ENCODE peak calls at places on chromosomes 11 and 22, in seven cellular contexts. W is DMS153; F is activated naive CD4-positive, alpha-beta T cell treated with anti-CD3 and anti-CD28 coated beads, Interleukin-2, amount 50 U/mL, for 72 hours; L is choroid plexus epithelial cell; P is skeletal muscle cell; H is RWPE1; M is left ventricle myocardium inferior. R is an unnamed sample.

GRCh38 chr11:34651551-34651950 is 30.7 kb downstream of the EHF start:
- DNase-seq in W (no peak), F (no peak), L (no peak), P (no peak), H (no peak), M (no peak), R (no peak)

GRCh38 chr11:2261436-2262230 is 8.8 kb downstream of the ASCL2 start:
- DNase-seq in W (no peak), F (no peak), L (no peak), P (no peak), H (no peak), M (no peak), R (no peak)

GRCh38 chr11:35771722-35772121 is 109.1 kb downstream of the TRIM44 start:
- DNase-seq in W (no peak), F (no peak), L (no peak), P (no peak), H (no peak), M (no peak), R (no peak)

GRCh38 chr22:29483254-29483653 is 3.2 kb downstream of the NEFH start:
- DNase-seq in W (no peak), F (no peak), L (no peak), P (no peak), H (no peak), M (no peak), R (no peak)

GRCh38 chr11:9405721-9406120 is 21.3 kb downstream of the IPO7 start:
- DNase-seq in W (no peak), F (no peak), L (no peak), P (no peak), H (no peak), M (no peak), R (no peak)

GRCh38 chr11:315516-315994 is 1.7 kb downstream of the IFITM1 start:
- DNase-seq in W (no peak), F (no peak), L (no peak), P (no peak), H (no peak), M (peak), R (no peak)

GRCh38 chr11:86435711-86436110 is 61.0 kb downstream of the CCDC81 start:
- DNase-seq in W (no peak), F (no peak), L (no peak), P (no peak), H (no peak), M (no peak), R (no peak)

GRCh38 chr11:77087723-77088225 is 14.9 kb upstream of the OMP start:
- DNase-seq in W (no peak), F (no peak), L (no peak), P (no peak), H (no peak), M (no peak), R (no peak)

GRCh38 chr22:30697975-30698374 is 3.3 kb downstream of the OSBP2 start:
- DNase-seq in W (no peak), F (no peak), L (no peak), P (no peak), H (no peak), M (no peak), R (no peak)

GRCh38 chr11:1752907-1753425 is 2.6 kb upstream of the IFITM10 start:
- DNase-seq in W (no peak), F (no peak), L (no peak), P (no peak), H (no peak), M (no peak), R (no peak)

GRCh38 chr11:71298016-71298550 is 45.7 kb upstream of the SHANK2 start:
- DNase-seq in W (no peak), F (no peak), L (no peak), P (no peak), H (no peak), M (no peak), R (no peak)

GRCh38 chr11:795638-796564 is 2.2 kb downstream of the SLC25A22 start:
- DNase-seq in W (peak), F (peak), L (peak), P (peak), H (peak), M (peak), R (peak)

GRCh38 chr11:131629925-131630324 is 259.5 kb downstream of the NTM start:
- DNase-seq in W (no peak), F (no peak), L (peak), P (no peak), H (no peak), M (no peak), R (no peak)

GRCh38 chr11:36131719-36132349 is 157.4 kb downstream of the COMMD9 start:
- DNase-seq in W (no peak), F (no peak), L (peak), P (no peak), H (no peak), M (peak), R (peak)

GRCh38 chr22:23497016-23497885 is 82.8 kb downstream of the IGLL1 start:
- DNase-seq in W (no peak), F (no peak), L (no peak), P (no peak), H (no peak), M (no peak), R (no peak)

GRCh38 chr11:100695911-100696310 is 8.8 kb downstream of the ARHGAP42 start:
- DNase-seq in W (no peak), F (no peak), L (no peak), P (no peak), H (no peak), M (no peak), R (no peak)

GRCh38 chr11:34284166-34284565 is 73.6 kb downstream of the ABTB2 start:
- DNase-seq in W (no peak), F (no peak), L (no peak), P (no peak), H (no peak), M (no peak), R (no peak)

GRCh38 chr11:115996808-115997188 is 492.6 kb upstream of the CADM1 start:
- DNase-seq in W (no peak), F (no peak), L (no peak), P (no peak), H (no peak), M (no peak), R (no peak)

GRCh38 chr11:9498457-9499078 is 37.8 kb downstream of the ZNF143 start:
- DNase-seq in W (no peak), F (no peak), L (no peak), P (no peak), H (no peak), M (no peak), R (no peak)

GRCh38 chr11:115159122-115159665 is 345.0 kb downstream of the CADM1 start:
- DNase-seq in W (no peak), F (no peak), L (no peak), P (no peak), H (no peak), M (no peak), R (no peak)

GRCh38 chr22:23060612-23061400 is 9.5 kb upstream of the GNAZ start:
- DNase-seq in W (no peak), F (peak), L (no peak), P (no peak), H (no peak), M (no peak), R (no peak)

GRCh38 chr11:6391548-6392134 is 1.4 kb downstream of the SMPD1 start:
- DNase-seq in W (no peak), F (no peak), L (no peak), P (no peak), H (no peak), M (no peak), R (no peak)

GRCh38 chr11:67409261-67409666 is 5.4 kb downstream of the TBC1D10C start:
- DNase-seq in W (no peak), F (peak), L (no peak), P (no peak), H (no peak), M (no peak), R (no peak)

GRCh38 chr11:34318111-34319037 is 39.4 kb downstream of the ABTB2 start:
- DNase-seq in W (no peak), F (no peak), L (peak), P (no peak), H (no peak), M (no peak), R (peak)

GRCh38 chr11:63918576-63919171 is 1.7 kb upstream of the RCOR2 start:
- DNase-seq in W (no peak), F (no peak), L (peak), P (no peak), H (no peak), M (no peak), R (no peak)

GRCh38 chr22:24697671-24698082 is 76.8 kb downstream of the PIWIL3 start:
- DNase-seq in W (peak), F (no peak), L (no peak), P (no peak), H (peak), M (peak), R (no peak)